ENCODE peak calls at places on chromosome 1, in four cellular contexts. W, U, D and X are unnamed samples.

GRCh38 chr1:87004857-87005256 is 90.4 kb downstream of the HS2ST1 start:
- DNase-seq in D (no peak), U (no peak), W (no peak), X (no peak)

GRCh38 chr1:214920337-214920736 is 162.2 kb upstream of the KCNK2 start:
- DNase-seq in W (no peak), U (no peak), D (no peak), X (no peak)

GRCh38 chr1:165747632-165748452 is 20.8 kb downstream of the TMCO1 start:
- DNase-seq in W (no peak), D (no peak), U (no peak), X (no peak)

GRCh38 chr1:185559684-185560310 is 174.4 kb upstream of the HMCN1 start:
- DNase-seq in W (peak; percentile 22), D (peak; percentile 68), U (peak; percentile 58), X (no peak)

GRCh38 chr1:192311281-192311680 is 5.5 kb upstream of the RGS21 start:
- DNase-seq in U (peak; percentile 51), D (peak; percentile 26), W (peak; percentile 57), X (peak; percentile 50)

GRCh38 chr1:6686294-6686693 is 15.3 kb downstream of the DNAJC11 start:
- DNase-seq in W (peak; percentile 31), U (peak; percentile 12), D (no peak), X (no peak)

GRCh38 chr1:207698822-207699483 is 52.9 kb upstream of the CD46 start:
- DNase-seq in D (peak; percentile 66), W (peak; percentile 64), U (peak; percentile 55), X (peak; percentile 45)

GRCh38 chr1:9891207-9891606 is 18.9 kb downstream of the CTNNBIP1 start:
- DNase-seq in W (no peak), U (peak; percentile 33), D (peak; percentile 64), X (peak; percentile 54)